ENCODE peak calls at places on chromosomes 5 and 9, in seven cellular contexts. V is NCI-H82; R is stimulated activated naive CD8-positive, alpha-beta T cell treated with anti-CD3 and anti-CD28 coated beads, Interleukin-15, amount 100 ng/mL, for 72 hours; T is NCI-H460; A is NCI-H1048; B is activated T-cell treated with anti-CD3 and anti-CD28 coated beads, Interleukin-2, amount 50 U/mL, for 24 hours; W is mucosa of descending colon. O is an unnamed sample.

GRCh38 chr5:171521219-171521633 is 101.8 kb downstream of the FGF18 start:
- DNase-seq in V (no peak), R (no peak), T (peak; percentile 21), A (no peak), B (no peak), W (no peak), O (no peak)

GRCh38 chr9:136546697-136547481 is 1.0 kb upstream of the NOTCH1 start:
- DNase-seq in V (no peak), R (peak; percentile 57), T (peak; percentile 47), A (no peak), B (peak; percentile 73), W (peak; percentile 86), O (no peak)

GRCh38 chr5:122445070-122445469 is 133.0 kb downstream of the SNCAIP start:
- DNase-seq in V (no peak), R (no peak), T (no peak), A (no peak), B (no peak), W (no peak), O (no peak)

GRCh38 chr5:57435701-57436134 is 46.9 kb downstream of the ACTBL2 start:
- DNase-seq in V (no peak), R (no peak), T (peak; percentile 51), A (no peak), B (no peak), W (no peak), O (no peak)

GRCh38 chr5:107858788-107859187 is 188.1 kb upstream of the EFNA5 start:
- DNase-seq in V (no peak), R (no peak), T (no peak), A (no peak), B (no peak), W (no peak), O (no peak)

GRCh38 chr9:17509698-17510097 is 69.2 kb upstream of the SH3GL2 start:
- DNase-seq in V (no peak), R (no peak), T (no peak), A (no peak), B (no peak), W (no peak), O (no peak)

GRCh38 chr9:7974335-7975005 is 174.9 kb upstream of the DMAC1 start:
- DNase-seq in V (no peak), R (no peak), T (no peak), A (no peak), B (no peak), W (no peak), O (no peak)

GRCh38 chr9:119280740-119281485 is 88.3 kb downstream of the BRINP1 start:
- DNase-seq in V (no peak), R (no peak), T (no peak), A (no peak), B (no peak), W (no peak), O (no peak)

GRCh38 chr9:1929722-1930621 is 85.2 kb upstream of the SMARCA2 start:
- DNase-seq in V (no peak), R (no peak), T (no peak), A (no peak), B (no peak), W (no peak), O (no peak)

GRCh38 chr9:86706391-86706790 is 240.9 kb downstream of the GAS1 start:
- DNase-seq in V (no peak), R (no peak), T (no peak), A (no peak), B (no peak), W (no peak), O (no peak)

GRCh38 chr9:115264333-115264732 is 146.4 kb upstream of the TNC start:
- DNase-seq in V (no peak), R (no peak), T (no peak), A (no peak), B (no peak), W (no peak), O (no peak)

GRCh38 chr9:112555844-112556482 is 69.3 kb downstream of the KIAA1958 start:
- DNase-seq in V (no peak), R (no peak), T (no peak), A (no peak), B (no peak), W (peak; percentile 57), O (no peak)

GRCh38 chr5:179123491-179124328 is 63.5 kb downstream of the ZNF354C start:
- DNase-seq in V (no peak), R (no peak), T (no peak), A (no peak), B (no peak), W (no peak), O (no peak)

GRCh38 chr9:16901589-16901988 is 31.1 kb upstream of the BNC2 start:
- DNase-seq in V (no peak), R (no peak), T (no peak), A (no peak), B (no peak), W (no peak), O (no peak)

GRCh38 chr9:19127881-19128719 is 808 bp upstream of the PLIN2 start:
- DNase-seq in V (peak; percentile 12), R (no peak), T (no peak), A (no peak), B (peak; percentile 70), W (peak; percentile 66), O (no peak)

GRCh38 chr5:128304121-128304520 is 220.6 kb downstream of the SLC12A2 start:
- DNase-seq in V (peak; percentile 81), R (no peak), T (no peak), A (no peak), B (no peak), W (no peak), O (no peak)

GRCh38 chr5:75461679-75462078 is 49.8 kb downstream of the CERT1 start:
- DNase-seq in V (no peak), R (no peak), T (no peak), A (no peak), B (no peak), W (no peak), O (no peak)

GRCh38 chr5:93017854-93018253 is 563.2 kb downstream of the NR2F1-AS1 start:
- DNase-seq in V (no peak), R (no peak), T (no peak), A (no peak), B (no peak), W (no peak), O (no peak)

GRCh38 chr5:6626494-6626893 is 6.3 kb downstream of the NSUN2 start:
- DNase-seq in V (no peak), R (no peak), T (no peak), A (no peak), B (no peak), W (no peak), O (no peak)

GRCh38 chr5:17305964-17306725 is 88.7 kb downstream of the BASP1 start:
- DNase-seq in V (no peak), R (no peak), T (peak; percentile 99), A (no peak), B (no peak), W (no peak), O (no peak)

GRCh38 chr5:16889203-16889971 is 46.7 kb downstream of the MYO10 start:
- DNase-seq in V (no peak), R (no peak), T (peak; percentile 32), A (no peak), B (no peak), W (no peak), O (no peak)

GRCh38 chr5:129094924-129095797 is 612 bp downstream of the ISOC1 start:
- DNase-seq in V (peak; percentile 54), R (no peak), T (peak; percentile 21), A (peak; percentile 4), B (no peak), W (peak; percentile 87), O (peak; percentile 21)

GRCh38 chr5:66741394-66741793 is 145.2 kb downstream of the MAST4 start:
- DNase-seq in V (no peak), R (no peak), T (no peak), A (no peak), B (no peak), W (no peak), O (no peak)

GRCh38 chr9:76456202-76456926 is 2.6 kb upstream of the GCNT1 start:
- DNase-seq in V (peak; percentile 67), R (no peak), T (no peak), A (no peak), B (no peak), W (peak; percentile 76), O (no peak)

GRCh38 chr9:122056484-122056883 is 36.6 kb downstream of the TTLL11 start:
- DNase-seq in V (no peak), R (no peak), T (peak; percentile 4), A (no peak), B (no peak), W (no peak), O (no peak)

GRCh38 chr5:117667105-117667504 is 1092.5 kb upstream of the SEMA6A start:
- DNase-seq in V (no peak), R (no peak), T (no peak), A (no peak), B (no peak), W (no peak), O (no peak)

GRCh38 chr9:132192728-132193127 is 30.9 kb downstream of the NTNG2 start:
- DNase-seq in V (peak; percentile 94), R (no peak), T (no peak), A (no peak), B (no peak), W (no peak), O (no peak)

GRCh38 chr5:150317048-150318003 is 14.6 kb upstream of the ARSI start:
- DNase-seq in V (peak; percentile 49), R (no peak), T (peak; percentile 34), A (no peak), B (no peak), W (no peak), O (no peak)

GRCh38 chr9:37667706-37668672 is 17.2 kb downstream of the FRMPD1 start:
- DNase-seq in V (peak; percentile 96), R (no peak), T (no peak), A (no peak), B (no peak), W (no peak), O (no peak)

GRCh38 chr5:32734822-32735378 is 23.8 kb downstream of the NPR3 start:
- DNase-seq in V (no peak), R (no peak), T (no peak), A (no peak), B (no peak), W (no peak), O (no peak)

GRCh38 chr9:101131326-101131725 is 102.8 kb downstream of the PLPPR1 start:
- DNase-seq in V (no peak), R (no peak), T (no peak), A (no peak), B (no peak), W (no peak), O (no peak)

O was measured in GM19239.